ENCODE peak calls at places on chromosomes 5 and 9, in nine cellular contexts. One of them, this sample, is unnamed.

GRCh38 chr5:23084815-23085214 is 231.7 kb upstream of the CDH12 start:
- DNase-seq in activated T-cell treated with anti-CD3 and anti-CD28 coated beads, Interleukin-2, amount 50 U/mL, for 1 hour: no peak
- DNase-seq in DMS 273 treated with DMSO at 0.1 percent for 48 hours: peak; percentile 66
- DNase-seq in RKO: no peak
- DNase-seq in GM06990: no peak
- DNase-seq in uterus: no peak
- DNase-seq in KBM-7: peak; percentile 5
- DNase-seq in nephron progenitor cell: no peak
- DNase-seq in PC-9: no peak
- DNase-seq in this sample: no peak

GRCh38 chr9:96408409-96409280 is 9.5 kb downstream of the ZNF367 start:
- DNase-seq in GM06990: no peak
- DNase-seq in DMS 273 treated with DMSO at 0.1 percent for 48 hours: no peak
- DNase-seq in uterus: no peak
- DNase-seq in RKO: no peak
- DNase-seq in nephron progenitor cell: no peak
- DNase-seq in KBM-7: no peak
- DNase-seq in activated T-cell treated with anti-CD3 and anti-CD28 coated beads, Interleukin-2, amount 50 U/mL, for 1 hour: no peak
- DNase-seq in PC-9: no peak
- DNase-seq in this sample: no peak

GRCh38 chr5:28862860-28863196 is 1824.4 kb upstream of the CDH9 start:
- DNase-seq in KBM-7: no peak
- DNase-seq in PC-9: no peak
- DNase-seq in uterus: no peak
- DNase-seq in activated T-cell treated with anti-CD3 and anti-CD28 coated beads, Interleukin-2, amount 50 U/mL, for 1 hour: no peak
- DNase-seq in GM06990: no peak
- DNase-seq in nephron progenitor cell: no peak
- DNase-seq in RKO: no peak
- DNase-seq in DMS 273 treated with DMSO at 0.1 percent for 48 hours: no peak
- DNase-seq in this sample: no peak

GRCh38 chr5:78543292-78543691 is 105.3 kb downstream of the LHFPL2 start:
- DNase-seq in PC-9: no peak
- DNase-seq in GM06990: no peak
- DNase-seq in KBM-7: no peak
- DNase-seq in RKO: no peak
- DNase-seq in uterus: no peak
- DNase-seq in activated T-cell treated with anti-CD3 and anti-CD28 coated beads, Interleukin-2, amount 50 U/mL, for 1 hour: no peak
- DNase-seq in nephron progenitor cell: no peak
- DNase-seq in DMS 273 treated with DMSO at 0.1 percent for 48 hours: no peak
- DNase-seq in this sample: no peak

GRCh38 chr5:32057157-32058096 is 116.7 kb downstream of the GOLPH3 start:
- DNase-seq in DMS 273 treated with DMSO at 0.1 percent for 48 hours: peak; percentile 13
- DNase-seq in PC-9: no peak
- DNase-seq in uterus: no peak
- DNase-seq in nephron progenitor cell: no peak
- DNase-seq in activated T-cell treated with anti-CD3 and anti-CD28 coated beads, Interleukin-2, amount 50 U/mL, for 1 hour: no peak
- DNase-seq in KBM-7: no peak
- DNase-seq in GM06990: no peak
- DNase-seq in RKO: peak; percentile 35
- DNase-seq in this sample: no peak

GRCh38 chr5:96187309-96188027 is 225.8 kb upstream of the ELL2 start:
- DNase-seq in GM06990: no peak
- DNase-seq in nephron progenitor cell: no peak
- DNase-seq in RKO: no peak
- DNase-seq in uterus: no peak
- DNase-seq in DMS 273 treated with DMSO at 0.1 percent for 48 hours: no peak
- DNase-seq in KBM-7: no peak
- DNase-seq in activated T-cell treated with anti-CD3 and anti-CD28 coated beads, Interleukin-2, amount 50 U/mL, for 1 hour: no peak
- DNase-seq in PC-9: no peak
- DNase-seq in this sample: no peak

GRCh38 chr5:7884491-7885273 is 15.7 kb downstream of the MTRR start:
- DNase-seq in KBM-7: no peak
- DNase-seq in activated T-cell treated with anti-CD3 and anti-CD28 coated beads, Interleukin-2, amount 50 U/mL, for 1 hour: no peak
- DNase-seq in PC-9: no peak
- DNase-seq in GM06990: no peak
- DNase-seq in DMS 273 treated with DMSO at 0.1 percent for 48 hours: no peak
- DNase-seq in nephron progenitor cell: no peak
- DNase-seq in RKO: no peak
- DNase-seq in uterus: no peak
- DNase-seq in this sample: no peak

GRCh38 chr9:89639367-89639795 is 34.6 kb downstream of the GADD45G start:
- DNase-seq in PC-9: no peak
- DNase-seq in RKO: no peak
- DNase-seq in KBM-7: no peak
- DNase-seq in GM06990: no peak
- DNase-seq in nephron progenitor cell: no peak
- DNase-seq in DMS 273 treated with DMSO at 0.1 percent for 48 hours: no peak
- DNase-seq in uterus: peak; percentile 89
- DNase-seq in activated T-cell treated with anti-CD3 and anti-CD28 coated beads, Interleukin-2, amount 50 U/mL, for 1 hour: no peak
- DNase-seq in this sample: no peak

GRCh38 chr5:56190500-56190899 is 42.6 kb downstream of the ANKRD55 start:
- DNase-seq in GM06990: no peak
- DNase-seq in nephron progenitor cell: no peak
- DNase-seq in activated T-cell treated with anti-CD3 and anti-CD28 coated beads, Interleukin-2, amount 50 U/mL, for 1 hour: no peak
- DNase-seq in KBM-7: peak; percentile 32
- DNase-seq in DMS 273 treated with DMSO at 0.1 percent for 48 hours: no peak
- DNase-seq in RKO: peak; percentile 8
- DNase-seq in uterus: peak; percentile 38
- DNase-seq in PC-9: no peak
- DNase-seq in this sample: no peak

GRCh38 chr5:61307611-61308010 is 24.4 kb upstream of the ZSWIM6 start:
- DNase-seq in activated T-cell treated with anti-CD3 and anti-CD28 coated beads, Interleukin-2, amount 50 U/mL, for 1 hour: no peak
- DNase-seq in KBM-7: no peak
- DNase-seq in DMS 273 treated with DMSO at 0.1 percent for 48 hours: no peak
- DNase-seq in uterus: no peak
- DNase-seq in RKO: no peak
- DNase-seq in PC-9: no peak
- DNase-seq in nephron progenitor cell: no peak
- DNase-seq in GM06990: no peak
- DNase-seq in this sample: no peak

GRCh38 chr9:107175039-107175438 is 108.0 kb upstream of the RAD23B start:
- DNase-seq in DMS 273 treated with DMSO at 0.1 percent for 48 hours: no peak
- DNase-seq in uterus: no peak
- DNase-seq in GM06990: no peak
- DNase-seq in PC-9: no peak
- DNase-seq in nephron progenitor cell: no peak
- DNase-seq in KBM-7: no peak
- DNase-seq in RKO: no peak
- DNase-seq in activated T-cell treated with anti-CD3 and anti-CD28 coated beads, Interleukin-2, amount 50 U/mL, for 1 hour: no peak
- DNase-seq in this sample: no peak

GRCh38 chr9:9492506-9492905 is 1120.3 kb downstream of the PTPRD start:
- DNase-seq in uterus: no peak
- DNase-seq in nephron progenitor cell: no peak
- DNase-seq in PC-9: no peak
- DNase-seq in GM06990: no peak
- DNase-seq in KBM-7: no peak
- DNase-seq in activated T-cell treated with anti-CD3 and anti-CD28 coated beads, Interleukin-2, amount 50 U/mL, for 1 hour: no peak
- DNase-seq in RKO: no peak
- DNase-seq in DMS 273 treated with DMSO at 0.1 percent for 48 hours: no peak
- DNase-seq in this sample: no peak

GRCh38 chr5:36378551-36378950 is 76.8 kb upstream of the RANBP3L start:
- DNase-seq in DMS 273 treated with DMSO at 0.1 percent for 48 hours: no peak
- DNase-seq in RKO: no peak
- DNase-seq in PC-9: no peak
- DNase-seq in KBM-7: no peak
- DNase-seq in uterus: no peak
- DNase-seq in GM06990: no peak
- DNase-seq in nephron progenitor cell: no peak
- DNase-seq in activated T-cell treated with anti-CD3 and anti-CD28 coated beads, Interleukin-2, amount 50 U/mL, for 1 hour: no peak
- DNase-seq in this sample: no peak

GRCh38 chr9:125701351-125701750 is 5.7 kb downstream of the MAPKAP1 start:
- DNase-seq in PC-9: no peak
- DNase-seq in DMS 273 treated with DMSO at 0.1 percent for 48 hours: no peak
- DNase-seq in RKO: peak; percentile 97
- DNase-seq in uterus: no peak
- DNase-seq in nephron progenitor cell: no peak
- DNase-seq in GM06990: no peak
- DNase-seq in KBM-7: no peak
- DNase-seq in activated T-cell treated with anti-CD3 and anti-CD28 coated beads, Interleukin-2, amount 50 U/mL, for 1 hour: no peak
- DNase-seq in this sample: no peak

GRCh38 chr5:2586016-2586715 is 165.3 kb downstream of the IRX2 start:
- DNase-seq in nephron progenitor cell: no peak
- DNase-seq in RKO: no peak
- DNase-seq in activated T-cell treated with anti-CD3 and anti-CD28 coated beads, Interleukin-2, amount 50 U/mL, for 1 hour: no peak
- DNase-seq in KBM-7: no peak
- DNase-seq in PC-9: no peak
- DNase-seq in DMS 273 treated with DMSO at 0.1 percent for 48 hours: no peak
- DNase-seq in uterus: no peak
- DNase-seq in GM06990: no peak
- DNase-seq in this sample: peak; percentile 69

GRCh38 chr5:33343661-33344327 is 97.0 kb upstream of the TARS1 start:
- DNase-seq in DMS 273 treated with DMSO at 0.1 percent for 48 hours: no peak
- DNase-seq in KBM-7: no peak
- DNase-seq in nephron progenitor cell: no peak
- DNase-seq in activated T-cell treated with anti-CD3 and anti-CD28 coated beads, Interleukin-2, amount 50 U/mL, for 1 hour: no peak
- DNase-seq in GM06990: no peak
- DNase-seq in RKO: peak; percentile 48
- DNase-seq in uterus: no peak
- DNase-seq in PC-9: no peak
- DNase-seq in this sample: no peak

GRCh38 chr5:107294669-107295068 is 376.1 kb downstream of the EFNA5 start:
- DNase-seq in activated T-cell treated with anti-CD3 and anti-CD28 coated beads, Interleukin-2, amount 50 U/mL, for 1 hour: no peak
- DNase-seq in PC-9: no peak
- DNase-seq in nephron progenitor cell: no peak
- DNase-seq in GM06990: no peak
- DNase-seq in RKO: no peak
- DNase-seq in uterus: no peak
- DNase-seq in KBM-7: no peak
- DNase-seq in DMS 273 treated with DMSO at 0.1 percent for 48 hours: no peak
- DNase-seq in this sample: no peak

GRCh38 chr9:134377976-134378375 is 51.7 kb downstream of the RXRA start:
- DNase-seq in PC-9: peak; percentile 97
- DNase-seq in DMS 273 treated with DMSO at 0.1 percent for 48 hours: no peak
- DNase-seq in nephron progenitor cell: no peak
- DNase-seq in uterus: no peak
- DNase-seq in GM06990: no peak
- DNase-seq in RKO: no peak
- DNase-seq in activated T-cell treated with anti-CD3 and anti-CD28 coated beads, Interleukin-2, amount 50 U/mL, for 1 hour: no peak
- DNase-seq in KBM-7: no peak
- DNase-seq in this sample: no peak